ENCODE peak calls at places on chromosomes 1 and 21, in eight cellular contexts. T is MCF 10A; W is lung; G is CD4-positive, alpha-beta T cell; U is astrocyte of the spinal cord; V is transverse colon; C is AG09309; N is AG10803. D is an unnamed sample.

GRCh38 chr1:27676410-27676809 is 4.4 kb upstream of the IFI6 start:
- DNase-seq in T (no peak), W (no peak), G (no peak), U (no peak), V (no peak), C (no peak), N (no peak), D (no peak)

GRCh38 chr21:32459972-32460371 is 47.5 kb downstream of the EVA1C start:
- DNase-seq in T (no peak), W (no peak), G (no peak), U (no peak), V (no peak), C (no peak), N (peak), D (no peak)

GRCh38 chr1:17498214-17498613 is 41.3 kb upstream of the ARHGEF10L start:
- DNase-seq in T (no peak), W (no peak), G (no peak), U (no peak), V (peak), C (no peak), N (no peak), D (no peak)

GRCh38 chr1:21543598-21543997 is 34.4 kb downstream of the ALPL start:
- DNase-seq in T (no peak), W (no peak), G (no peak), U (no peak), V (no peak), C (no peak), N (no peak), D (no peak)

GRCh38 chr1:226648421-226648820 is 90.7 kb downstream of the ITPKB start:
- DNase-seq in T (no peak), W (no peak), G (no peak), U (no peak), V (no peak), C (no peak), N (no peak), D (no peak)

GRCh38 chr1:227888404-227889046 is 59.2 kb downstream of the WNT9A start:
- DNase-seq in T (no peak), W (peak), G (no peak), U (no peak), V (no peak), C (no peak), N (no peak), D (no peak)

GRCh38 chr21:43343992-43344886 is 82.7 kb downstream of the SIK1 start:
- DNase-seq in T (no peak), W (peak), G (no peak), U (no peak), V (no peak), C (no peak), N (no peak), D (no peak)

GRCh38 chr1:60133848-60134247 is 60.3 kb upstream of the C1orf87 start:
- DNase-seq in T (peak), W (peak), G (no peak), U (peak), V (no peak), C (peak), N (peak), D (no peak)

GRCh38 chr1:42282867-42283583 is 52.0 kb downstream of the FOXJ3 start:
- DNase-seq in T (peak), W (no peak), G (no peak), U (peak), V (no peak), C (no peak), N (no peak), D (no peak)

GRCh38 chr1:148315081-148315811 is 163.2 kb upstream of the NBPF11 start:
- DNase-seq in T (peak), W (no peak), G (no peak), U (peak), V (no peak), C (no peak), N (peak), D (no peak)

GRCh38 chr21:40146201-40146890 is 279.1 kb downstream of the PCP4 start:
- DNase-seq in T (peak), W (no peak), G (no peak), U (no peak), V (no peak), C (no peak), N (no peak), D (no peak)

GRCh38 chr1:228150458-228151169 is 884 bp downstream of the GJC2 start:
- DNase-seq in T (peak), W (no peak), G (no peak), U (peak), V (peak), C (no peak), N (peak), D (no peak)

GRCh38 chr1:37606481-37607263 is 10.9 kb upstream of the GNL2 start:
- DNase-seq in T (no peak), W (no peak), G (no peak), U (no peak), V (no peak), C (peak), N (peak), D (no peak)

GRCh38 chr21:45381036-45381787 is 23.8 kb upstream of the COL18A1 start:
- DNase-seq in T (no peak), W (no peak), G (no peak), U (no peak), V (no peak), C (no peak), N (no peak), D (no peak)

GRCh38 chr1:109395602-109396512 is 1.9 kb downstream of the SORT1 start:
- DNase-seq in T (no peak), W (no peak), G (no peak), U (peak), V (peak), C (no peak), N (peak), D (no peak)

GRCh38 chr1:228417061-228417460 is 400 bp upstream of the TRIM17 start:
- DNase-seq in T (no peak), W (no peak), G (no peak), U (no peak), V (no peak), C (no peak), N (no peak), D (no peak)

GRCh38 chr1:209190591-209191241 is 392.8 kb upstream of the CAMK1G start:
- DNase-seq in T (peak), W (peak), G (no peak), U (peak), V (peak), C (no peak), N (peak), D (peak)

GRCh38 chr1:26626994-26627393 is 68.8 kb upstream of the ARID1A start:
- DNase-seq in T (no peak), W (no peak), G (no peak), U (peak), V (no peak), C (no peak), N (peak), D (no peak)

GRCh38 chr1:91243171-91243570 is 161.5 kb downstream of the HFM1 start:
- DNase-seq in T (no peak), W (no peak), G (no peak), U (no peak), V (no peak), C (no peak), N (no peak), D (no peak)

GRCh38 chr21:42652527-42653491 is 612 bp upstream of the PDE9A start:
- DNase-seq in T (no peak), W (peak), G (no peak), U (peak), V (peak), C (no peak), N (peak), D (peak)

GRCh38 chr1:192763756-192764155 is 45.1 kb upstream of the RGS2 start:
- DNase-seq in T (no peak), W (no peak), G (no peak), U (peak), V (no peak), C (peak), N (peak), D (no peak)

GRCh38 chr1:94013331-94013925 is 104.2 kb upstream of the GCLM start:
- DNase-seq in T (no peak), W (no peak), G (no peak), U (no peak), V (no peak), C (no peak), N (no peak), D (no peak)

GRCh38 chr1:186807162-186807561 is 21.6 kb upstream of the PLA2G4A start:
- DNase-seq in T (no peak), W (no peak), G (no peak), U (no peak), V (no peak), C (no peak), N (no peak), D (no peak)

GRCh38 chr1:96978431-96978830 is 256.8 kb downstream of the PTBP2 start:
- DNase-seq in T (no peak), W (no peak), G (no peak), U (peak), V (no peak), C (no peak), N (peak), D (no peak)

GRCh38 chr1:234543442-234544093 is 64.6 kb upstream of the TARBP1 start:
- DNase-seq in T (no peak), W (no peak), G (no peak), U (no peak), V (peak), C (no peak), N (no peak), D (no peak)

GRCh38 chr1:184461321-184461720 is 74.5 kb downstream of the C1orf21 start:
- DNase-seq in T (no peak), W (no peak), G (no peak), U (no peak), V (no peak), C (no peak), N (no peak), D (no peak)

GRCh38 chr1:67126111-67126746 is 8.5 kb downstream of the C1orf141 start:
- DNase-seq in T (peak), W (no peak), G (no peak), U (no peak), V (no peak), C (no peak), N (no peak), D (no peak)
- TF ChIP-seq CTCF in T (no peak), W (no peak), G (no peak), U (no peak), V (no peak), C (peak), N (peak), D (no peak)

GRCh38 chr1:243982451-243983018 is 68.5 kb upstream of the ZBTB18 start:
- DNase-seq in T (no peak), W (no peak), G (no peak), U (no peak), V (no peak), C (no peak), N (no peak), D (no peak)
- TF ChIP-seq CTCF in T (no peak), W (no peak), G (no peak), U (peak), V (no peak), C (no peak), N (no peak), D (no peak)

GRCh38 chr1:185585770-185586169 is 148.4 kb upstream of the HMCN1 start:
- DNase-seq in T (no peak), W (no peak), G (no peak), U (no peak), V (no peak), C (no peak), N (no peak), D (peak)
- TF ChIP-seq CTCF in T (no peak), W (no peak), G (no peak), U (no peak), V (no peak), C (no peak), N (no peak), D (no peak)

DNA sequence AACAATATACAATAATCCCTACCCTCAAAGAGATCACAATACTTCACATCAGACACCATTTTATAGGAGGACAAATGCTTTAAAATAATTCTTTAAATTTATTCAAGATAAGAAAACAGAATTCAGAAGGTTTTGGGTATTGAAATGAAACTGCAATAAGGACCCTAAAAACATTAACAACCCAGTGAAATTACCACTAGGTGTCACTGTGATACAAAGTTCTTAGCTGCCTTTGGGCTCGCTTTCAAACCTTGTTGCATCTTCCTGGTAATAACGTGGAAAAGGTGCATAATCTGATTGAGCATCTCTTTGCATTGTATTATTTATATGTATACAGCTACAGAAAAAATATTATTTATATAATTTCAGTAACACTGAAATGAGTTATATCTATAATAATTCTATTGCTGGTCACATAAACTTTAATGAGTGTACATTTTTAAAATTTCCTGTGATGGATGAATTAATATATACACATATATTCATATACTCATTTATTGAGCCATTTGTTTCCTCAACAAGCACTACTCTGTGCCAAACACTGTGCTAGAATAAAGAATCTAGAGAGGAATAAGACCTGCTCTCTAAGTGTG is 185.2 kb downstream of the FAF1 start:
- DNase-seq in T (peak), W (no peak), G (no peak), U (peak), V (no peak), C (peak), N (peak), D (peak)
- TF ChIP-seq CTCF in T (peak), W (peak), G (peak), U (peak), V (peak), C (peak), N (peak), D (no peak)

GRCh38 chr1:107777664-107778047 is 187.3 kb downstream of the VAV3 start:
- DNase-seq in T (no peak), W (no peak), G (no peak), U (no peak), V (no peak), C (no peak), N (no peak), D (no peak)

GRCh38 chr1:107781245-107781644 is 183.7 kb downstream of the VAV3 start:
- DNase-seq in T (no peak), W (no peak), G (no peak), U (no peak), V (no peak), C (no peak), N (no peak), D (no peak)

GRCh38 chr1:107785506-107786213 is 179.3 kb downstream of the VAV3 start:
- DNase-seq in T (no peak), W (no peak), G (no peak), U (no peak), V (no peak), C (no peak), N (no peak), D (no peak)

GRCh38 chr1:107786214-107786842 is 178.7 kb downstream of the VAV3 start:
- DNase-seq in T (no peak), W (no peak), G (no peak), U (no peak), V (no peak), C (no peak), N (no peak), D (no peak)

GRCh38 chr1:107782192-107782845 is 182.7 kb downstream of the VAV3 start:
- DNase-seq in T (peak), W (no peak), G (no peak), U (peak), V (no peak), C (peak), N (peak), D (peak)
- TF ChIP-seq CTCF in T (peak), W (peak), G (peak), U (peak), V (peak), C (peak), N (peak), D (peak)

D was measured in Calu3.